ENCODE peak calls at places on chromosome 22, in five cellular contexts. X is adrenal gland, M is endothelial cell, L is RWPE1, P is AG09309. S is an unnamed sample.

GRCh38 chr22:27632451-27633295 is 168.9 kb downstream of the MN1 start:
- DNase-seq in M (no peak), X (no peak), L (no peak), P (no peak), S (no peak)

GRCh38 chr22:36103891-36104290 is 56.7 kb downstream of the APOL3 start:
- DNase-seq in P (no peak), M (no peak), X (no peak), L (no peak), S (no peak)

GRCh38 chr22:42670921-42671709 is 21.9 kb upstream of the CYB5R3 start:
- DNase-seq in M (no peak), X (no peak), L (no peak), P (no peak), S (no peak)

GRCh38 chr22:35893698-35894097 is 134.9 kb downstream of the RBFOX2 start:
- DNase-seq in M (no peak), X (no peak), P (no peak), L (no peak), S (no peak)

GRCh38 chr22:17990942-17991341 is 33.4 kb downstream of the MICAL3 start:
- DNase-seq in P (no peak), X (no peak), L (no peak), M (no peak), S (no peak)

GRCh38 chr22:17087176-17088131 is 2.7 kb downstream of the IL17RA start:
- DNase-seq in X (peak; percentile 12), L (no peak), M (no peak), P (peak; percentile 60), S (peak; percentile 36)

GRCh38 chr22:35456757-35457156 is 56.8 kb downstream of the MCM5 start:
- DNase-seq in L (no peak), X (no peak), M (no peak), P (no peak), S (no peak)

GRCh38 chr22:42930810-42931420 is 73.8 kb upstream of the ARFGAP3 start:
- DNase-seq in X (peak; percentile 61), L (peak; percentile 26), P (no peak), M (no peak), S (no peak)

GRCh38 chr22:24165673-24166072 is 15.6 kb upstream of the SUSD2 start:
- DNase-seq in X (no peak), M (no peak), P (no peak), L (no peak), S (no peak)

GRCh38 chr22:30878516-30879365 is 89.8 kb downstream of the MORC2 start:
- DNase-seq in M (no peak), P (no peak), X (no peak), L (no peak), S (no peak)

GRCh38 chr22:22576244-22576988 is 17.4 kb upstream of the PRAME start:
- DNase-seq in X (peak; percentile 62), L (peak; percentile 25), P (no peak), M (peak; percentile 84), S (no peak)

GRCh38 chr22:47090591-47091240 is 328.3 kb downstream of the TBC1D22A start:
- DNase-seq in L (no peak), P (peak; percentile 11), X (peak; percentile 25), M (no peak), S (peak; percentile 30)

GRCh38 chr22:26756675-26757293 is 99.4 kb downstream of the MIAT start:
- DNase-seq in P (no peak), X (peak; percentile 47), L (peak; percentile 13), M (peak; percentile 65), S (peak; percentile 61)

GRCh38 chr22:18000441-18001039 is 23.8 kb downstream of the MICAL3 start:
- DNase-seq in X (no peak), M (peak; percentile 22), L (no peak), P (no peak), S (peak; percentile 28)

GRCh38 chr22:32059426-32059825 is 16.4 kb downstream of the SLC5A1 start:
- DNase-seq in P (no peak), L (no peak), M (no peak), X (no peak), S (no peak)

GRCh38 chr22:32067613-32068012 is 24.6 kb downstream of the SLC5A1 start:
- DNase-seq in M (no peak), X (no peak), P (no peak), L (no peak), S (no peak)

GRCh38 chr22:32058656-32059280 is 15.7 kb downstream of the SLC5A1 start:
- DNase-seq in L (no peak), P (no peak), M (no peak), X (no peak), S (no peak)

GRCh38 chr22:32066820-32067219 is 23.8 kb downstream of the SLC5A1 start:
- DNase-seq in M (no peak), P (no peak), L (no peak), X (no peak), S (no peak)

DNA sequence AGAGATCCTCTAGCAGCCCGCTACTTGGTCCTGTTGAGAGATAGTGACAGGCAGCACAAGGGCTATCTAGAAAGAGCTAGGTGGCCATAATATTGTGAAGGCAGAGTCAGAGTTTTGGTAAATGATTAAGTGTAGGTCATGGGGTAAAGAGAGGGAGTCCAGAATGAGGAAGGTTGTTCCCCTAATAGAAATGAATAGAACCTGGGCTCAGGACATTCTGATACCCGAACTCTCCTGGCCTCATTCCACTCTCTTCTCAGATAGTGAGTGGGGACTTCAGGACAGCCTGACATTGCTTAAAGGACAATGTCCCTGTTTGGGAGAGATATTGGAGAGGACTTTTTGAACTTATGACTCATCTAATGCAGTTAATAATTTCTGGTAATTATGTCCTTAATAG is 20.6 kb downstream of the SLC5A1 start:
- DNase-seq in M (no peak), X (no peak), L (no peak), P (no peak), S (no peak)
- TF ChIP-seq CTCF in M (no peak), X (no peak), L (no peak), P (no peak), S (no peak)

GRCh38 chr22:37674951-37675929 is at the start of gene LGALS1:
- DNase-seq in X (peak; percentile 97), L (peak; percentile 92), M (no peak), P (peak; percentile 95), S (peak; percentile 54)
- TF ChIP-seq CTCF in X (peak; percentile 2), L (no peak), M (no peak), P (peak; percentile 19), S (no peak)

DNA sequence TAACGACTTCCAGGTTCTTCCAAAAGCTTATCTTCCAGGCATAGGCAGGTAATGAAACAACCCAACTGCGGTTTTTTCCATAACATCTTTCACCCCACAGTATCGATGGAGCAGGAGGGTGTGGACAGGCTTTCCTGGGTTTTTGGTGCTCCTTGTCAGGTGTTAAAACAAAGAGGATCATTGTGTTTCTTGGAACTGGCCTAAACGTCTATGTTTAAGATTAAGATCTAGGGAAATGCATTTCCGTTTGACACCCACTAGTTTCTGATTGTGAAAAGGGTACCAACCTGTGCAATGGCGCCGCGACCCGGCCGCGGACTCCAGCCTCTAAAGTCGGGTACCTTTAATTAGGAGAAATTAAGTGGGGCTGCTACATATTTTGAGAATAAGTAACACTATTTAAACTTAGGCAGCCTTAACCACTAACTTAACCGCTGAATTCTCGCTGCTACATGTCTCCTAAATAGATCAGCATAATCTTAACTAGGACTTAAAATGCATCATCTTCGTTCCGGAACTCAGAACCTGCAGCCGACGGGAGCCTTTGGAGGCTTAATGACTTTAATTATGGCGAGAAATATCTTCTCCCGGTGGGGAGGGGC is 31.5 kb downstream of the C22orf31 start:
- DNase-seq in M (no peak), P (peak; percentile 5), X (no peak), L (peak; percentile 13), S (no peak)
- TF ChIP-seq CTCF in M (no peak), P (no peak), X (no peak), L (peak; percentile 12), S (no peak)

DNA sequence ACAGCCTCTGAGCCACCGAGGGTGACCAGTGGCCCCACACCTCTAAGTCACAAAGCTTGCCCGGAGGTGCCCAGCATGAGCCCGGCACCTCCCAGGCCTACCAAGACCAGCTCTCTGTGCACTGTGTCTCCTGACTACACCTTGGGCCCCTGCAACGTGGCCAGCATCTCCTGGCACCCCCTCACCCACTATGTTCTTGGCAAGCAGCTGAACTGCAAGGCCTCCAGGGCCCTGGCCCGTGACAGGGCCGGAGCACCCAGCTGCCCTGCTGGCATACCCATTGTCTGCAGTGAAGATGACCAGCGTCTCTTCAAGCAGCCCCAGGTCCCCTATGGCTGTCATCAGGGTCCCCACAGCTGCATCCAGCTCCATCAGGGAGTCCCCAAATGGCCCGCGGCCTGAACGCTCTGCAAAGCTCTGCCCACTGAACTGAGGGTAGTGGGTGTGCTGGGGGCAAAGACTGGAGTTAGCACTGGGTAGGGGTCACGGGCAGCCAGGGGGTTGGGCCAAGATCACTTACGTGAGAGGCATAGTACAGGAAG is 1.6 kb downstream of the ARSA start:
- DNase-seq in X (no peak), P (no peak), M (no peak), L (no peak), S (no peak)
- TF ChIP-seq CTCF in X (no peak), P (peak; percentile 2), M (peak; percentile 26), L (no peak), S (no peak)

DNA sequence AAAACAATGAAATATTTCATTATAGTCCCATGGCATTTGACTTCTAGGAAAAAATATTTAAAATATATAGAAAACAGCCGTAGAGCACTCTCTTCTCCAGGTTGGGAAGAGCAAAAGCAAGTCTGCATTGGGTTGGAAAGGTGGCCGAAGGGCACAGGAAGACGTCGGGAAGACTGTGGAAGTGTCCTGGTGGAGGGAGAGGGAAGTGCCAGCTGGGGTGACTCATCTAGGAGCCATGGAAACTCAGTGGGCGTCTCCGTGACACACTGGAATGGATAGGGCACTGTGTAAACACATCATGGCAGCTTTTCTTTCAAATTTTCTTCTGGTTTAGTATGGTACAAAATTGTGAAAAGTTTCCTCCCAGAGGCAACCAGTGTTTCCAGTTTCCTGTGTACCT is 12.7 kb downstream of the GTPBP1 start:
- DNase-seq in M (peak; percentile 47), X (peak; percentile 87), L (peak; percentile 87), P (no peak), S (no peak)
- TF ChIP-seq CTCF in M (peak; percentile 66), X (peak; percentile 84), L (peak; percentile 56), P (peak; percentile 71), S (no peak)

DNA sequence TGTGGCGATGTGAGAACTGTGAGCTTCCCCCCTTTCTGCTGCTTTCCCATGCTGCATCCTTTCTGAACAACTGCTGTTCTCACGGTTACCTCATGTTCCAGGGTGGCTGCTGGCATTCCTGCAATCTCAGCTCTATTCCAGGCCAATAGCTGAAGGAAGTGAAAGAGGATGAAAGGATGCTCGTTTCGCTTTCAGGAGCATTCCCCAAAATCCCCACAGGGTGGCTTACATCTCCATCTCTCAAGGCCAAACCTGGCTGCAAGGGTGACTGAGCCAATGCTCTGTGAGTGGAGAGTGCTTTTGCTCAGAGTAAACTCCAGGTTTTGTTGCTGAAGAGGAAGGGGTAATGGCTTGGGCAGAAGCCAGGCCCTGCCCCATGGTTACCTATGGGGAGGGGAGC is 848.2 kb downstream of the BRD1 start:
- DNase-seq in P (no peak), M (no peak), L (no peak), X (no peak), S (no peak)
- TF ChIP-seq CTCF in P (no peak), M (no peak), L (no peak), X (no peak), S (no peak)

DNA sequence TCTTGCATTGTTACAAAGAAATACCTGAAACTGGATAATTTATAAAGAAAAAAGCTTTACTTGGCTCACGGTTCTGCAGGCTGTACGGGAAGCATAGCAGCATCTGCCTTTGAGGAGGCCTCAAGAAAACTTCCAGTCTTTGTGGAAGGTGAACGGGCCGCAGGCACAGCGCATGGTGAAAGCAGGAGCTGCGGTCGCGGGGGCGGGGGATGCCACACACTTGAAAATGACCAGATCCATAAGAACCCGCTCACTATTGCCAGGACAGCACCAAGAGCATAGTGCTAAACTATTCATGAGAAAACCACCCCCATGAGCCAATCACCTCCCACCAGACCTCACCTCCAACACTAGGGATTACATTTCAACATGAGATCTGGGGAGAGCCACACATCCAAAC is 45.6 kb upstream of the SEPTIN5 start:
- DNase-seq in X (no peak), L (no peak), P (no peak), M (no peak), S (no peak)
- TF ChIP-seq CTCF in X (no peak), L (no peak), P (no peak), M (no peak), S (no peak)